ENCODE peak calls at places on chromosomes 12 and 14, in five cellular contexts. One of them, this sample, is unnamed.

GRCh38 chr12:93957870-93958269 is 190.5 kb upstream of the PLXNC1 start:
- DNase-seq in renal cortical epithelial cell: no peak
- DNase-seq in activated T-cell treated with anti-CD3 and anti-CD28 coated beads, Interleukin-2, amount 50 U/mL, for 72 hours: no peak
- DNase-seq in A549: no peak
- DNase-seq in retina: no peak
- DNase-seq in this sample: no peak

GRCh38 chr12:88185988-88186387 is 43.9 kb downstream of the TMTC3 start:
- DNase-seq in renal cortical epithelial cell: peak
- DNase-seq in retina: no peak
- DNase-seq in activated T-cell treated with anti-CD3 and anti-CD28 coated beads, Interleukin-2, amount 50 U/mL, for 72 hours: no peak
- DNase-seq in A549: no peak
- DNase-seq in this sample: peak

GRCh38 chr12:29505078-29505477 is 7.6 kb upstream of the OVCH1 start:
- DNase-seq in renal cortical epithelial cell: no peak
- DNase-seq in retina: no peak
- DNase-seq in A549: no peak
- DNase-seq in activated T-cell treated with anti-CD3 and anti-CD28 coated beads, Interleukin-2, amount 50 U/mL, for 72 hours: no peak
- DNase-seq in this sample: no peak

GRCh38 chr12:107436376-107436775 is 249.2 kb upstream of the PWP1 start:
- DNase-seq in renal cortical epithelial cell: peak
- DNase-seq in activated T-cell treated with anti-CD3 and anti-CD28 coated beads, Interleukin-2, amount 50 U/mL, for 72 hours: no peak
- DNase-seq in retina: no peak
- DNase-seq in A549: peak
- DNase-seq in this sample: peak

GRCh38 chr12:79737875-79738718 is 47.3 kb upstream of the PAWR start:
- DNase-seq in renal cortical epithelial cell: peak
- DNase-seq in retina: peak
- DNase-seq in A549: peak
- DNase-seq in activated T-cell treated with anti-CD3 and anti-CD28 coated beads, Interleukin-2, amount 50 U/mL, for 72 hours: peak
- DNase-seq in this sample: peak

GRCh38 chr14:67757175-67757574 is 55.5 kb downstream of the RDH12 start:
- DNase-seq in activated T-cell treated with anti-CD3 and anti-CD28 coated beads, Interleukin-2, amount 50 U/mL, for 72 hours: no peak
- DNase-seq in A549: no peak
- DNase-seq in retina: no peak
- DNase-seq in renal cortical epithelial cell: no peak
- DNase-seq in this sample: no peak

GRCh38 chr12:6065872-6066217 is 58.6 kb downstream of the VWF start:
- DNase-seq in A549: no peak
- DNase-seq in renal cortical epithelial cell: no peak
- DNase-seq in activated T-cell treated with anti-CD3 and anti-CD28 coated beads, Interleukin-2, amount 50 U/mL, for 72 hours: no peak
- DNase-seq in retina: no peak
- DNase-seq in this sample: no peak

GRCh38 chr12:29782285-29782820 is 1.4 kb downstream of the TMTC1 start:
- DNase-seq in renal cortical epithelial cell: peak
- DNase-seq in activated T-cell treated with anti-CD3 and anti-CD28 coated beads, Interleukin-2, amount 50 U/mL, for 72 hours: no peak
- DNase-seq in A549: no peak
- DNase-seq in retina: no peak
- DNase-seq in this sample: peak

GRCh38 chr12:47896633-47897032 is 8.2 kb downstream of the VDR start:
- DNase-seq in retina: no peak
- DNase-seq in renal cortical epithelial cell: peak
- DNase-seq in activated T-cell treated with anti-CD3 and anti-CD28 coated beads, Interleukin-2, amount 50 U/mL, for 72 hours: no peak
- DNase-seq in A549: peak
- DNase-seq in this sample: peak

GRCh38 chr12:78229491-78230209 is 399.0 kb downstream of the NAV3 start:
- DNase-seq in renal cortical epithelial cell: peak
- DNase-seq in activated T-cell treated with anti-CD3 and anti-CD28 coated beads, Interleukin-2, amount 50 U/mL, for 72 hours: peak
- DNase-seq in A549: peak
- DNase-seq in retina: peak
- DNase-seq in this sample: peak

GRCh38 chr12:92469837-92470236 is 233.0 kb upstream of the PLEKHG7 start:
- DNase-seq in A549: no peak
- DNase-seq in renal cortical epithelial cell: no peak
- DNase-seq in activated T-cell treated with anti-CD3 and anti-CD28 coated beads, Interleukin-2, amount 50 U/mL, for 72 hours: no peak
- DNase-seq in retina: no peak
- DNase-seq in this sample: peak

GRCh38 chr12:41743835-41744234 is 400.8 kb downstream of the GXYLT1 start:
- DNase-seq in renal cortical epithelial cell: peak
- DNase-seq in retina: no peak
- DNase-seq in A549: peak
- DNase-seq in activated T-cell treated with anti-CD3 and anti-CD28 coated beads, Interleukin-2, amount 50 U/mL, for 72 hours: no peak
- DNase-seq in this sample: peak